ENCODE peak calls at places on chromosomes 4 and X, in six cellular contexts. One of them, this sample, is unnamed.

GRCh38 chr4:165384608-165385007 is 5.8 kb downstream of the CPE start:
- DNase-seq in mesothelial cell of epicardium: no peak
- DNase-seq in stimulated activated CD8-positive, alpha-beta memory T cell treated with anti-CD3 and anti-CD28 coated beads, Interleukin-12 subunit alpha, Interleukin-12 subunit beta, amount 100 ng/mL, for 4 hours: no peak
- DNase-seq in spleen: no peak
- DNase-seq in Calu3: no peak
- DNase-seq in A549: no peak
- DNase-seq in this sample: no peak

GRCh38 chr4:179415016-179415841 is 1973.0 kb upstream of the AGA start:
- DNase-seq in Calu3: peak; percentile 1
- DNase-seq in stimulated activated CD8-positive, alpha-beta memory T cell treated with anti-CD3 and anti-CD28 coated beads, Interleukin-12 subunit alpha, Interleukin-12 subunit beta, amount 100 ng/mL, for 4 hours: no peak
- DNase-seq in A549: no peak
- DNase-seq in mesothelial cell of epicardium: no peak
- DNase-seq in spleen: no peak
- DNase-seq in this sample: no peak

GRCh38 chr4:10003666-10004065 is 17.6 kb downstream of the SLC2A9 start:
- DNase-seq in Calu3: no peak
- DNase-seq in spleen: no peak
- DNase-seq in mesothelial cell of epicardium: no peak
- DNase-seq in A549: no peak
- DNase-seq in stimulated activated CD8-positive, alpha-beta memory T cell treated with anti-CD3 and anti-CD28 coated beads, Interleukin-12 subunit alpha, Interleukin-12 subunit beta, amount 100 ng/mL, for 4 hours: no peak
- DNase-seq in this sample: no peak

GRCh38 chr4:106371166-106371565 is 2.6 kb upstream of the GIMD1 start:
- DNase-seq in Calu3: no peak
- DNase-seq in A549: no peak
- DNase-seq in mesothelial cell of epicardium: no peak
- DNase-seq in spleen: no peak
- DNase-seq in stimulated activated CD8-positive, alpha-beta memory T cell treated with anti-CD3 and anti-CD28 coated beads, Interleukin-12 subunit alpha, Interleukin-12 subunit beta, amount 100 ng/mL, for 4 hours: no peak
- DNase-seq in this sample: no peak

GRCh38 chrX:121858867-121859647 is 811.6 kb downstream of the GLUD2 start:
- DNase-seq in A549: no peak
- DNase-seq in mesothelial cell of epicardium: no peak
- DNase-seq in stimulated activated CD8-positive, alpha-beta memory T cell treated with anti-CD3 and anti-CD28 coated beads, Interleukin-12 subunit alpha, Interleukin-12 subunit beta, amount 100 ng/mL, for 4 hours: no peak
- DNase-seq in spleen: no peak
- DNase-seq in Calu3: no peak
- DNase-seq in this sample: no peak

GRCh38 chr4:72031868-72032619 is at the start of gene NPFFR2:
- DNase-seq in spleen: peak; percentile 72
- DNase-seq in A549: no peak
- DNase-seq in mesothelial cell of epicardium: peak; percentile 67
- DNase-seq in Calu3: peak; percentile 52
- DNase-seq in stimulated activated CD8-positive, alpha-beta memory T cell treated with anti-CD3 and anti-CD28 coated beads, Interleukin-12 subunit alpha, Interleukin-12 subunit beta, amount 100 ng/mL, for 4 hours: no peak
- DNase-seq in this sample: no peak

GRCh38 chrX:37509349-37509748 is 62.1 kb upstream of the LANCL3 start:
- DNase-seq in stimulated activated CD8-positive, alpha-beta memory T cell treated with anti-CD3 and anti-CD28 coated beads, Interleukin-12 subunit alpha, Interleukin-12 subunit beta, amount 100 ng/mL, for 4 hours: no peak
- DNase-seq in Calu3: peak; percentile 18
- DNase-seq in spleen: no peak
- DNase-seq in mesothelial cell of epicardium: no peak
- DNase-seq in A549: no peak
- DNase-seq in this sample: no peak

GRCh38 chrX:155148724-155149537 is 67.3 kb upstream of the VBP1 start:
- DNase-seq in mesothelial cell of epicardium: no peak
- DNase-seq in A549: peak; percentile 22
- DNase-seq in spleen: no peak
- DNase-seq in stimulated activated CD8-positive, alpha-beta memory T cell treated with anti-CD3 and anti-CD28 coated beads, Interleukin-12 subunit alpha, Interleukin-12 subunit beta, amount 100 ng/mL, for 4 hours: no peak
- DNase-seq in Calu3: peak; percentile 38
- DNase-seq in this sample: no peak

GRCh38 chrX:20863649-20864048 is 510.6 kb upstream of the CNKSR2 start:
- DNase-seq in spleen: no peak
- DNase-seq in Calu3: no peak
- DNase-seq in mesothelial cell of epicardium: no peak
- DNase-seq in A549: no peak
- DNase-seq in stimulated activated CD8-positive, alpha-beta memory T cell treated with anti-CD3 and anti-CD28 coated beads, Interleukin-12 subunit alpha, Interleukin-12 subunit beta, amount 100 ng/mL, for 4 hours: no peak
- DNase-seq in this sample: no peak

GRCh38 chr4:83535945-83536648 is at the start of gene GPAT3:
- DNase-seq in A549: peak; percentile 86
- DNase-seq in stimulated activated CD8-positive, alpha-beta memory T cell treated with anti-CD3 and anti-CD28 coated beads, Interleukin-12 subunit alpha, Interleukin-12 subunit beta, amount 100 ng/mL, for 4 hours: peak; percentile 48
- DNase-seq in spleen: peak; percentile 93
- DNase-seq in mesothelial cell of epicardium: peak; percentile 55
- DNase-seq in Calu3: peak; percentile 84
- DNase-seq in this sample: no peak

GRCh38 chrX:39335447-39336235 is 534.4 kb downstream of the MID1IP1 start:
- DNase-seq in A549: no peak
- DNase-seq in mesothelial cell of epicardium: no peak
- DNase-seq in Calu3: no peak
- DNase-seq in spleen: no peak
- DNase-seq in stimulated activated CD8-positive, alpha-beta memory T cell treated with anti-CD3 and anti-CD28 coated beads, Interleukin-12 subunit alpha, Interleukin-12 subunit beta, amount 100 ng/mL, for 4 hours: no peak
- DNase-seq in this sample: no peak

GRCh38 chr4:7857238-7857701 is 82.4 kb downstream of the AFAP1 start:
- DNase-seq in mesothelial cell of epicardium: no peak
- DNase-seq in stimulated activated CD8-positive, alpha-beta memory T cell treated with anti-CD3 and anti-CD28 coated beads, Interleukin-12 subunit alpha, Interleukin-12 subunit beta, amount 100 ng/mL, for 4 hours: no peak
- DNase-seq in Calu3: no peak
- DNase-seq in spleen: no peak
- DNase-seq in A549: no peak
- DNase-seq in this sample: no peak

GRCh38 chr4:156329779-156330178 is 376.1 kb upstream of the CTSO start:
- DNase-seq in Calu3: no peak
- DNase-seq in mesothelial cell of epicardium: no peak
- DNase-seq in A549: no peak
- DNase-seq in spleen: no peak
- DNase-seq in stimulated activated CD8-positive, alpha-beta memory T cell treated with anti-CD3 and anti-CD28 coated beads, Interleukin-12 subunit alpha, Interleukin-12 subunit beta, amount 100 ng/mL, for 4 hours: no peak
- DNase-seq in this sample: no peak

GRCh38 chrX:916235-916609 is 285.6 kb downstream of the SHOX start:
- DNase-seq in mesothelial cell of epicardium: no peak
- DNase-seq in A549: no peak
- DNase-seq in Calu3: no peak
- DNase-seq in stimulated activated CD8-positive, alpha-beta memory T cell treated with anti-CD3 and anti-CD28 coated beads, Interleukin-12 subunit alpha, Interleukin-12 subunit beta, amount 100 ng/mL, for 4 hours: no peak
- DNase-seq in spleen: peak; percentile 39
- DNase-seq in this sample: no peak

GRCh38 chr4:3426465-3427133 is 15.2 kb upstream of the HGFAC start:
- DNase-seq in mesothelial cell of epicardium: no peak
- DNase-seq in stimulated activated CD8-positive, alpha-beta memory T cell treated with anti-CD3 and anti-CD28 coated beads, Interleukin-12 subunit alpha, Interleukin-12 subunit beta, amount 100 ng/mL, for 4 hours: no peak
- DNase-seq in Calu3: no peak
- DNase-seq in spleen: no peak
- DNase-seq in A549: no peak
- DNase-seq in this sample: no peak

GRCh38 chr4:78749972-78750727 is 26.0 kb upstream of the BMP2K start:
- DNase-seq in Calu3: no peak
- DNase-seq in stimulated activated CD8-positive, alpha-beta memory T cell treated with anti-CD3 and anti-CD28 coated beads, Interleukin-12 subunit alpha, Interleukin-12 subunit beta, amount 100 ng/mL, for 4 hours: no peak
- DNase-seq in spleen: no peak
- DNase-seq in mesothelial cell of epicardium: no peak
- DNase-seq in A549: no peak
- DNase-seq in this sample: no peak

GRCh38 chrX:21741869-21742701 is 15.8 kb downstream of the SMPX start:
- DNase-seq in Calu3: peak; percentile 39
- DNase-seq in spleen: no peak
- DNase-seq in A549: no peak
- DNase-seq in stimulated activated CD8-positive, alpha-beta memory T cell treated with anti-CD3 and anti-CD28 coated beads, Interleukin-12 subunit alpha, Interleukin-12 subunit beta, amount 100 ng/mL, for 4 hours: no peak
- DNase-seq in mesothelial cell of epicardium: peak; percentile 60
- DNase-seq in this sample: no peak